ENCODE peak calls at places on chromosomes 13 and 19, in eight cellular contexts. J is WERI-Rb-1, V is fibroblast of lung, L is cardiac muscle cell, B is IMR-90, N is ascending aorta, M is A549, X is WTC11. T is an unnamed sample.

GRCh38 chr19:2795827-2796658 is 10.7 kb downstream of the THOP1 start:
- DNase-seq in J (no peak), V (no peak), L (no peak), B (no peak), N (no peak), M (no peak), X (no peak), T (no peak)

GRCh38 chr19:39498262-39499081 is at the start of gene DLL3:
- DNase-seq in J (peak), V (no peak), L (no peak), B (peak), N (no peak), M (no peak), X (peak), T (peak)

GRCh38 chr19:19296953-19297689 is 23.2 kb downstream of the SUGP1 start:
- DNase-seq in J (no peak), V (no peak), L (no peak), B (no peak), N (no peak), M (no peak), X (no peak), T (no peak)

GRCh38 chr19:50300814-50301606 is 28.2 kb downstream of the KCNC3 start:
- DNase-seq in J (no peak), V (peak), L (peak), B (peak), N (no peak), M (peak), X (no peak), T (no peak)

GRCh38 chr13:109093988-109094387 is 464.6 kb downstream of the MYO16 start:
- DNase-seq in J (no peak), V (no peak), L (no peak), B (no peak), N (no peak), M (no peak), X (no peak), T (no peak)

GRCh38 chr13:80973721-80974120 is 632.8 kb upstream of the SPRY2 start:
- DNase-seq in J (no peak), V (no peak), L (no peak), B (no peak), N (no peak), M (no peak), X (no peak), T (no peak)

GRCh38 chr13:47628666-47629065 is 372.4 kb downstream of the SUCLA2 start:
- DNase-seq in J (no peak), V (peak), L (no peak), B (peak), N (no peak), M (no peak), X (no peak), T (no peak)

GRCh38 chr13:108269601-108270328 is at the start of gene TNFSF13B:
- DNase-seq in J (peak), V (peak), L (peak), B (peak), N (no peak), M (peak), X (peak), T (no peak)

GRCh38 chr13:39599842-39600241 is 3.2 kb downstream of the LHFPL6 start:
- DNase-seq in J (no peak), V (no peak), L (peak), B (peak), N (no peak), M (no peak), X (no peak), T (no peak)

GRCh38 chr19:966481-967088 is 17.6 kb upstream of the WDR18 start:
- DNase-seq in J (no peak), V (no peak), L (no peak), B (no peak), N (no peak), M (no peak), X (no peak), T (no peak)

GRCh38 chr19:8580710-8581281 is 3.6 kb upstream of the MYO1F start:
- DNase-seq in J (peak), V (peak), L (peak), B (peak), N (peak), M (peak), X (peak), T (peak)

GRCh38 chr19:42386974-42387707 is 3.0 kb downstream of the CNFN start:
- DNase-seq in J (peak), V (peak), L (peak), B (peak), N (peak), M (peak), X (peak), T (peak)

GRCh38 chr13:44409595-44409994 is 36.0 kb downstream of the SERP2 start:
- DNase-seq in J (no peak), V (no peak), L (no peak), B (no peak), N (peak), M (no peak), X (no peak), T (no peak)
- TF ChIP-seq CTCF in J (no peak), V (no peak), L (no peak), B (no peak), N (no peak), M (no peak), X (no peak), T (no peak)

DNA sequence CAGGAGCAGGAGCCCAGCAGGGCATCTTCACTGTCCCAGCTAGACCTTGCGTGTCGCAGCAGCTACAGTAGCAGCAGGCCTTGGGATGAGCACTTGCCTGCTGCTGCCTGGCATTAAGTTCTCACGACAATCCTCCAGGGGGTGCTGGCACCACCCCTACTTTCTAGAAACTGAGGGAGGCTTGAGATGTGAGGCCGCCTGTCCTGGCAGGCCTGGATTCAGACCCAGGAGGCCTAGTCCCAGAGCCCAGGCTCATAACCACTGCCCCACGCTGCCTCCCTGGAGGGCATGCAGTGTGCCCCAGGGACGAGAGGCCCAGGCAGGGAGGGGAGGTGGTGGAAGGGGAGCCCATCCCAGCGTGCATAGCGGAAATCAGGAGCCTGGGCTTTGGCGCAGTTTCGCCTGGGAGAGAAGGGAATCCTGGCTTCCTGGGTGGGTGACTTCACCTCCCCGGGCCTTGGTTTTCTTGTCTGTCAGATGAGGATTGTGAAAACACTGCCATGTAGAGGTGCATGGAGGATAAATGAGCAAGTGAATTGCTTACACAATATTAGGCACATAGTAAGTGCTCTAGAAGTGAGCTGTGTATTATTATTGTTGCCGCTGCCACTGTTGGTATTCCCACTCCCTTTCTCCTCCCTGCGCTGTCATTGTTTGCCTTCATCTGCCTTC is 26.1 kb downstream of the PPP5C start:
- DNase-seq in J (peak), V (peak), L (peak), B (no peak), N (peak), M (peak), X (peak), T (no peak)
- TF ChIP-seq CTCF in J (peak), V (peak), L (peak), B (peak), N (no peak), M (peak), X (peak), T (peak)

GRCh38 chr19:40502647-40503046 is 35.8 kb downstream of the SPTBN4 start:
- DNase-seq in J (no peak), V (no peak), L (no peak), B (no peak), N (no peak), M (peak), X (peak), T (no peak)
- TF ChIP-seq CTCF in J (no peak), V (no peak), L (no peak), B (no peak), N (no peak), M (peak), X (no peak), T (peak)

DNA sequence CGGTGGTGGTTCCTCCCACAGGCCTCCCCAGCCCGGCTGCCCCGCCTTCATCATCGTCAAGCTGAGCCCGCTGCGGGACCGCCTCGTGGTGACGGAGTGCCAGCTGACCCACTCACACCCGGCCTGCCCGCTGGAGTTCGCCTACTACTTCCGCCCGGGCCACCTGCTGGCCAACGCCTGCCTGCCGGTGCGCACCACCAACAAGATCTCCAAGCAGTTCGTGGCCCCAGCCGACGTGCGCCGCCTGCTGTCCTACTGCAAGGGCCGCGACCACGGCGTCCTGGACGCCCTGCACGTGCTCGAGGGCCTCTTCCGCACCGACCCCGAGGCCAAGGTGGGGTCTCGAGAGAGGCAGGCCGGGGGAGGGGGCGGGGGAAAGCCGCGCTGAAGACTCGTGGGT is 12.0 kb downstream of the ZSWIM9 start:
- DNase-seq in J (no peak), V (no peak), L (no peak), B (no peak), N (no peak), M (no peak), X (peak), T (no peak)
- TF ChIP-seq CTCF in J (no peak), V (no peak), L (no peak), B (no peak), N (no peak), M (no peak), X (no peak), T (no peak)

DNA sequence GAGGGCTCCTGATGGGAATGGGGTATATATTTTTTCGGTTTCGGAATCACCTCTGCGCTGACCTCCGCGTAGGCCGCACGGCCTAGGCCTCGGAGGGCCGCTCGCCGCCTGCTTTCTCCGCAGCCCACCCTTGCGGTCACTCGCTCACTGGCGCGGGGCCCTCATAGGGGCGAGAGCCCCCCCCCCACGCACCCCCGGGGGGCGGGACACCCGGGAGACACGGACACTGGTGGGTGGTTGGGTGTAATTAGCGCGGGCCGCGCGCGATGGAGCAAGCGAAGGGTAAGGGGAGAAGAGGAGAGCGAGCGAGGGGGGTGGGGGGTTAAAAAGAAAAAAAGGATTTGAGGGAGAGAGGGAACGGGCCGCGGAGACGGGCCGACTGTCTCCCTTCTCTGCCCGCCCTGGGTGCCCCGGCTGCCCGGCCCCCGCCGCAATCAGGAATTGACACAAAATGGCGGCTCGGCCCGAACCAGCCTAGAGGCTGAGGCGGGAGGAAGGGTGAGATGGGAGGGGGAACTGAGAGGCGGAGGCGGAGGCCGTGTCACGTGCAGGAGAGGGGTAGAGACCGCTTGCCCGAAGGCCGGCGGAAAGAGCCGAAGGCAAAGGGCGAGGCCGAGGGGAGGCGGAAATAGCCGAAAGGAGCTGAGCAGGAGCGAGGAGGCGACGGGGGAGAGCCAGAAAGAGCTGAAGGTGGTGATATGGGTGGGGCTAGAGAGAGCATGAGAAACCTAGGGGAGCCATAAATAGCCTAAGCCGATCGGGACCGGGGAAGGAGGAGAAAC is 721 bp downstream of the ZC3H4 start:
- DNase-seq in J (peak), V (peak), L (peak), B (peak), N (peak), M (peak), X (peak), T (peak)
- TF ChIP-seq CTCF in J (no peak), V (no peak), L (no peak), B (no peak), N (no peak), M (no peak), X (no peak), T (no peak)

GRCh38 chr19:38478273-38478971 is 44.9 kb downstream of the RYR1 start:
- DNase-seq in J (peak), V (no peak), L (peak), B (no peak), N (no peak), M (peak), X (peak), T (peak)
- TF ChIP-seq CTCF in J (peak), V (no peak), L (peak), B (peak), N (no peak), M (peak), X (peak), T (peak)

DNA sequence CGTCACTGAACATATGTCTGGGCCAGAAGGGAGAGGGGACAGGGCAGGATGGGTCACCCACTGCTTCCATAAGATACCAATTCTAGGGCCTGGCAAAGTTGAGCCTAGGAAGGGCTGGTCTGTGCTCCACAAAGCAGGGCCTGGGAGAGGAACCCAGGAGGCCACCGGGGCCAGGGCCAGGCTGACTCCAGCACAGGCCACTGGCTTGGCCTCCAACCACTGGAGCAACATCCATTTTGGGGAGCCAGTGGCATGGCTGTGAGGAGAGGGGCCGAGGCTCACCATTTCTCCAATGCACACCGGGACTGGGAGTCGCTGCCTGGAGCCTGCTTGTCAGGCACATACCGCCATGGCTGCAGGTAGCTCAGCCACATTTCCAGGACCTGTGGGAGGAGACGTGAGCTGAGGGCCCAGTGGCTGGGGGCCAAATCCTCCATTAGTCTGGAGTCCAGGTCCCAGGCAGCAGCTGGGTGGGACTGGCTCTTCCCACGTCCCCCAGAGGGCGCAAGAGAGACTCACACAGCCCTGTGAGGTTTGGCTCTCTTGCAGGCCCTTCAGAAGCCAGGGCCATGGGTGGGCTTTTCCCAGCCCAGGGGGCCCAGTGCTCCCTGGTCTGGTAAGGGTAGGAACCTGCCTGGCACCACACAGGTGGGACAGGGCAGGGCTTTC is 27.7 kb downstream of the TUBA3C start:
- DNase-seq in J (peak), V (no peak), L (no peak), B (no peak), N (no peak), M (peak), X (no peak), T (no peak)
- TF ChIP-seq CTCF in J (peak), V (no peak), L (no peak), B (no peak), N (no peak), M (no peak), X (no peak), T (no peak)

DNA sequence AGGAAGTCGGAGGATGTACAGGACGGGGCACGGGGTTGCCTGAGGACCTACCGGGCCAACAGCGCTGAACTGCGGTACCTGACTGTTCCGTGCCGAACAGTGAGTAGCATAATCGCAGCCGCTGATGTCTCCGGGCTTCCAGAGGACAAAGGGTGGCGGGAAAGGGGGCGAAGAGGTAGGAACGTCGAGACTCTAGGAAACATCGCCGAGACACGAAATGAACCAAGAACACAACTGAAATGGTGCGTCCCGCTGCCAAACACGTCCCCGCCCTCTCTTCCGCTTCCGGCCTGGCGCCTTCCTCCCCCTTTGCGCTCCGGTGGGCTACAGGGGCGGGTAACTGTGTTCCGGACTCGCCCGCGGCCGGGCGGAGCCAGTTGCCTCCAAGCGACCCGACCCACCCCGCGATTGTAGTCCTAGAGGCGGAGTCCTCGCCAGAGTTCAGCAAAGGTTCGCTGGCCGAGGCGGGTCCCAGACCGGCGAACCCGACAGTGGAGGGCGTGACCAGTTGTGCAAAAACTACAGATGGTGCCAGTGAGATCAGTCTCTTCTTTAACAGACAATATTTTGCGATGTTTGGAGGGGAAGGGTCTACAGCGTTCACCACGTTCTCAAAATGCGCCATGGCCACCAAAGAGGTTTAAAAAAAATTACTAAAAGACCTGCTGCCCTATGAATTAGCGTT is at the start of gene MRPS31:
- DNase-seq in J (peak), V (peak), L (peak), B (peak), N (peak), M (peak), X (peak), T (peak)
- TF ChIP-seq CTCF in J (no peak), V (no peak), L (no peak), B (no peak), N (no peak), M (no peak), X (no peak), T (no peak)